ENCODE peak calls at places on chromosomes 2 and 18, in ten cellular contexts. L is globus pallidus; Y is stimulated activated CD8-positive, alpha-beta memory T cell treated with anti-CD3 and anti-CD28 coated beads, Interleukin-15, amount 100 ng/mL, for 1 hour; E is spleen; D is HTR-8/SVneo; O is NCI-H187; U is SIG-M5; B is MCF 10A; H is RPMI8226; I is RWPE1. C is an unnamed sample.
A peak's percentile ranks its signal among the peaks of the same experiment; 100 is the strongest.

GRCh38 chr2:172012688-172013358 is 13.1 kb downstream of the METAP1D start:
- DNase-seq in E (no peak), L (no peak), U (no peak), Y (no peak), I (no peak), H (no peak), O (no peak), B (no peak), D (no peak), C (no peak)

GRCh38 chr2:42602218-42602936 is 33.9 kb downstream of the MTA3 start:
- DNase-seq in B (no peak), I (no peak), L (no peak), O (no peak), D (no peak), U (no peak), H (no peak), E (no peak), Y (no peak), C (no peak)

GRCh38 chr2:221641181-221641871 is 69.2 kb upstream of the EPHA4 start:
- DNase-seq in L (no peak), Y (no peak), H (no peak), O (no peak), I (no peak), U (no peak), E (no peak), D (no peak), B (no peak), C (no peak)

GRCh38 chr2:105621038-105621437 is 123.7 kb upstream of the NCK2 start:
- DNase-seq in U (no peak), Y (no peak), H (no peak), B (no peak), I (no peak), O (no peak), E (no peak), L (no peak), D (no peak), C (no peak)

GRCh38 chr18:3814840-3815239 is 364.9 kb downstream of the TGIF1 start:
- DNase-seq in Y (no peak), B (no peak), I (no peak), H (no peak), E (no peak), O (no peak), U (no peak), L (no peak), D (no peak), C (no peak)

GRCh38 chr2:8628179-8628869 is 53.5 kb upstream of the ID2 start:
- DNase-seq in H (no peak), I (no peak), O (no peak), Y (no peak), B (no peak), U (no peak), E (peak; percentile 63), D (no peak), L (no peak), C (no peak)

GRCh38 chr18:5159080-5159479 is 38.0 kb downstream of the AKAIN1 start:
- DNase-seq in E (no peak), O (no peak), U (no peak), I (no peak), L (no peak), D (no peak), H (no peak), Y (no peak), B (no peak), C (no peak)

GRCh38 chr2:75561566-75562512 is 1.1 kb upstream of the EVA1A start:
- DNase-seq in O (no peak), H (no peak), D (no peak), B (no peak), U (no peak), E (no peak), L (no peak), I (no peak), Y (no peak), C (no peak)

GRCh38 chr2:121034551-121034950 is 250.5 kb downstream of the TFCP2L1 start:
- DNase-seq in D (no peak), L (no peak), O (no peak), I (no peak), E (no peak), B (no peak), U (no peak), Y (no peak), H (no peak), C (no peak)

GRCh38 chr2:72533767-72534166 is 292.1 kb downstream of the EXOC6B start:
- DNase-seq in O (no peak), I (peak; percentile 51), L (no peak), U (no peak), D (peak; percentile 34), H (no peak), B (peak; percentile 55), E (no peak), Y (no peak), C (no peak)

GRCh38 chr2:144749188-144749587 is 229.3 kb upstream of the ZEB2 start:
- DNase-seq in H (no peak), I (no peak), D (no peak), U (no peak), O (no peak), E (no peak), B (no peak), Y (no peak), L (no peak), C (no peak)